ENCODE peak calls at places on chromosomes 16 and 17, in nine cellular contexts. X is GM23248; Y is stimulated activated CD4-positive, alpha-beta T cell treated with anti-CD3 and anti-CD28 coated beads, Interleukin-1b, Interleukin-23, amount 100 ng/mL, for 24 hours; N is GM13977; M is AG09309; T is NCI-H510A; Q is EL; K is kidney glomerular epithelial cell; G is GM23338. V is an unnamed sample.

GRCh38 chr16:51048544-51048943 is 102.5 kb downstream of the SALL1 start:
- DNase-seq in Q (peak), Y (no peak), T (no peak), G (no peak), M (no peak), X (peak), K (peak), N (no peak), V (no peak)

GRCh38 chr16:84362410-84362809 is 5.9 kb upstream of the ATP2C2 start:
- DNase-seq in K (no peak), X (no peak), Q (no peak), Y (no peak), M (no peak), G (peak), T (peak), N (no peak), V (no peak)

GRCh38 chr17:26809033-26809432 is 484.9 kb upstream of the WSB1 start:
- DNase-seq in M (no peak), N (no peak), Q (no peak), K (no peak), G (no peak), Y (no peak), T (no peak), X (no peak), V (no peak)

GRCh38 chr17:71634376-71634775 is 486.4 kb upstream of the SOX9 start:
- DNase-seq in M (no peak), Q (no peak), K (no peak), G (no peak), Y (no peak), N (no peak), T (no peak), X (no peak), V (no peak)

GRCh38 chr16:50614956-50615727 is 66.0 kb downstream of the SNX20 start:
- DNase-seq in X (no peak), G (no peak), K (no peak), Q (no peak), Y (no peak), N (no peak), T (no peak), M (no peak), V (no peak)

GRCh38 chr17:73281926-73282325 is 20.2 kb upstream of the CPSF4L start:
- DNase-seq in Q (no peak), G (no peak), Y (no peak), X (no peak), T (no peak), K (no peak), N (peak), M (no peak), V (no peak)

GRCh38 chr16:90023078-90023447 is 3.8 kb upstream of the DBNDD1 start:
- DNase-seq in K (no peak), Y (no peak), G (no peak), N (no peak), X (peak), M (no peak), T (no peak), Q (no peak), V (no peak)

GRCh38 chr17:11369570-11369969 is 128.6 kb downstream of the SHISA6 start:
- DNase-seq in K (no peak), X (no peak), N (no peak), T (no peak), G (no peak), Q (no peak), Y (no peak), M (no peak), V (no peak)

GRCh38 chr17:78708510-78708973 is 73.5 kb downstream of the CYTH1 start:
- DNase-seq in K (peak), Y (peak), N (peak), T (peak), Q (peak), M (peak), G (peak), X (peak), V (peak)

GRCh38 chr17:62671553-62671952 is 44.1 kb downstream of the MRC2 start:
- DNase-seq in G (no peak), X (no peak), Y (no peak), T (peak), M (no peak), Q (no peak), K (no peak), N (no peak), V (no peak)

GRCh38 chr17:27206447-27206846 is 87.5 kb upstream of the WSB1 start:
- DNase-seq in Y (no peak), T (no peak), K (no peak), G (peak), Q (peak), M (no peak), X (peak), N (peak), V (no peak)

GRCh38 chr16:88638323-88639230 is at the start of gene IL17C:
- DNase-seq in Q (no peak), T (peak), M (no peak), X (no peak), Y (no peak), K (no peak), G (peak), N (no peak), V (no peak)